ENCODE peak calls at places on chromosomes 2 and 18, in nine cellular contexts. U, L, D, I, R, S, F, Q and C are unnamed samples. For H3K27me3, the result is how much of the 10 kb centered on the place peaks cover.

GRCh38 chr2:9467687-9468086 is 6.7 kb upstream of the IAH1 start:
- DNase-seq in L (no peak), D (no peak), I (no peak), F (no peak), R (no peak), U (peak), Q (peak), S (no peak), C (no peak)

GRCh38 chr2:182852090-182852489 is 14.3 kb downstream of the FRZB start:
- DNase-seq in Q (no peak), U (no peak), S (no peak), I (peak), L (no peak), F (no peak), R (no peak), D (peak), C (no peak)

GRCh38 chr2:171411214-171411613 is 22.6 kb downstream of the METTL8 start:
- DNase-seq in I (no peak), Q (no peak), D (no peak), F (no peak), U (no peak), S (no peak), R (no peak), L (no peak), C (no peak)

GRCh38 chr2:73091696-73092095 is 20.2 kb upstream of the SFXN5 start:
- DNase-seq in D (no peak), F (no peak), Q (no peak), L (no peak), S (no peak), I (no peak), U (no peak), R (no peak), C (no peak)

GRCh38 chr2:106272202-106272807 is 78.2 kb upstream of the UXS1 start:
- DNase-seq in D (peak), L (no peak), I (no peak), Q (peak), R (no peak), F (no peak), S (no peak), U (no peak), C (no peak)

GRCh38 chr2:100641115-100641415 is 78.3 kb downstream of the PDCL3 start:
- DNase-seq in S (no peak), I (no peak), L (peak), Q (no peak), R (no peak), F (no peak), D (no peak), U (no peak), C (no peak)

GRCh38 chr2:140863713-140864112 is 1267.1 kb downstream of the LRP1B start:
- DNase-seq in U (no peak), S (no peak), F (no peak), R (peak), I (no peak), Q (no peak), L (no peak), D (peak), C (no peak)

GRCh38 chr2:80496770-80497169 is 192.2 kb upstream of the LRRTM1 start:
- DNase-seq in U (no peak), F (no peak), L (no peak), I (no peak), Q (no peak), S (no peak), R (no peak), D (no peak), C (no peak)

GRCh38 chr2:167988296-167988695 is 259.1 kb downstream of the STK39 start:
- DNase-seq in L (no peak), F (no peak), U (no peak), Q (no peak), R (no peak), D (no peak), I (no peak), S (no peak), C (no peak)

GRCh38 chr2:46071074-46071473 is 226.1 kb upstream of the EPAS1 start:
- DNase-seq in S (no peak), U (no peak), I (no peak), D (no peak), Q (no peak), F (no peak), R (no peak), L (no peak), C (no peak)

GRCh38 chr2:85873679-85874078 is 15.1 kb downstream of the ST3GAL5 start:
- DNase-seq in R (no peak), F (no peak), I (no peak), D (no peak), Q (no peak), S (no peak), U (no peak), L (no peak), C (no peak)

GRCh38 chr2:25369439-25369838 is 27.7 kb upstream of the DNMT3A start:
- DNase-seq in R (no peak), U (peak), D (no peak), I (no peak), Q (no peak), L (no peak), F (peak), S (peak), C (peak)

GRCh38 chr2:75241696-75242095 is 42.4 kb upstream of the TACR1 start:
- DNase-seq in Q (no peak), D (no peak), I (no peak), R (no peak), F (no peak), L (no peak), S (no peak), U (no peak), C (no peak)

GRCh38 chr2:49371302-49371701 is 217.0 kb upstream of the FSHR start:
- DNase-seq in L (no peak), S (no peak), I (no peak), F (no peak), D (no peak), R (no peak), Q (no peak), U (no peak), C (no peak)

GRCh38 chr2:112805542-112805941 is 21.2 kb upstream of the IL1A start:
- DNase-seq in S (no peak), I (no peak), L (no peak), R (peak), D (no peak), F (no peak), U (no peak), Q (no peak), C (no peak)

GRCh38 chr2:49240608-49241007 is 86.3 kb upstream of the FSHR start:
- DNase-seq in R (no peak), I (no peak), Q (no peak), L (no peak), S (no peak), U (no peak), D (peak), F (no peak), C (no peak)

GRCh38 chr2:34070196-34070595 is 471.1 kb upstream of the FAM98A start:
- DNase-seq in R (no peak), L (no peak), Q (no peak), F (no peak), U (no peak), S (no peak), I (no peak), D (no peak), C (no peak)

GRCh38 chr2:238997684-238998083 is 149.8 kb downstream of the TWIST2 start:
- DNase-seq in I (no peak), S (no peak), Q (no peak), L (no peak), D (no peak), F (no peak), R (no peak), U (no peak), C (no peak)

GRCh38 chr2:31365834-31366505 is 48.6 kb downstream of the XDH start:
- DNase-seq in D (no peak), Q (no peak), L (no peak), F (no peak), S (no peak), I (no peak), U (no peak), R (no peak), C (no peak)

GRCh38 chr2:152134488-152135280 is 35.8 kb upstream of the CACNB4 start:
- DNase-seq in D (peak), Q (no peak), S (no peak), I (no peak), L (no peak), F (no peak), R (peak), U (no peak), C (no peak)

GRCh38 chr2:69570474-69570873 is 73.1 kb downstream of the AAK1 start:
- DNase-seq in L (no peak), U (no peak), Q (no peak), D (no peak), R (no peak), S (no peak), F (no peak), I (no peak), C (no peak)

GRCh38 chr2:62343206-62343605 is 147.3 kb downstream of the B3GNT2 start:
- DNase-seq in R (no peak), L (no peak), U (no peak), S (no peak), I (no peak), D (no peak), Q (no peak), F (no peak), C (no peak)

GRCh38 chr2:98778741-98779483 is 48.0 kb upstream of the MGAT4A start:
- DNase-seq in F (no peak), Q (no peak), S (no peak), R (no peak), I (no peak), D (no peak), L (no peak), U (no peak), C (no peak)

GRCh38 chr2:48496867-48497266 is 33.1 kb upstream of the STON1 start:
- DNase-seq in L (no peak), I (no peak), D (no peak), S (no peak), F (no peak), U (no peak), Q (no peak), R (no peak), C (no peak)

GRCh38 chr2:21317131-21317530 is 193.4 kb downstream of the TDRD15 start:
- DNase-seq in F (no peak), I (peak), Q (peak), L (peak), D (peak), U (peak), R (no peak), S (peak), C (peak)

GRCh38 chr2:236124182-236124581 is 44.0 kb downstream of the GBX2 start:
- DNase-seq in S (no peak), R (no peak), U (no peak), Q (no peak), D (no peak), I (no peak), L (no peak), F (no peak), C (no peak)

GRCh38 chr2:190572251-190572650 is 37.7 kb upstream of the NEMP2 start:
- DNase-seq in D (no peak), Q (no peak), F (no peak), R (no peak), L (no peak), U (no peak), S (no peak), I (no peak), C (no peak)

DNA sequence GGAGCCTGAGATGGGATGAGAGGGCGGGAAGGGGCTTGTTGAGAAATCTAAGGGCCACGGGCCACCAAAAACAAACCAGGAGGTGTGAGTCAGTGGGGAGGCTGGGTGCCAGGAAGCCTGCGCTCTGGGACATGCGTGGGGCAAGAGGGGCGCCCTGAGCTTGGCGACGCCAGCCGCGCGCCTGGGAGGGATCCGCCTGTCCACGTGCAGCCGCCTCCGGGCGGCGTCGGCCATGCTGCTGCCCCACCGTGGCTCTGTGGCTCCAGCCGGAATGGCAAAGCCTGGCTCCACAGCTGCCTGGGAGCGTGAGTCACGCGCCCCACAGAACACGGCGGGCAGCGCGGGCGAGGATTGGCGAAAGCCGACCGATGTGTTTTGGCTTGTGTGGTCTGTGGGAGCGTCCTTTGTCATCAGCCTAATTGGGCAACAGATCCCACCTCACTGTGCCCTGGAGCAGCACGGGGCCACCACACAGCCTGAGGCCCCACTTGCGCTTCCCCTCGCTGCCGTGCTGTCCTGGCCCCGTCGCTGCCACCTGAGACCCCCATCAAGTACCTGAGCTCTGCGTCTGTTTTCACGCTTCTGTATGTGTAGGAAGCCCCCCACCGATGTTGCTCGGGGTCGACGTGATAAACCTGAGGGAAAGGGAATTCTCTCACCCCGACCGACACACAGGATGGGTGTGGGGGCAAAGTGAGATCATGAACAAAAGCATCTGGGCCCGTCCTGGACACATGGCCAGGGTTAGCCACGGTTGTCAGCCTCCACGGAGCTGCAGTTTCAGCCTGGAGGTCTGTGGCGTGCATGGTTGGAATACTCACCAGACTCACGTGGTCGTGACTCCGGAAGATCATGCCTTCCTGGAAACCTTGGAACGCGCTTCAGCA is 80.5 kb downstream of the NFATC1 start:
- DNase-seq in D (no peak), R (no peak), L (no peak), I (peak), S (no peak), F (no peak), U (no peak), Q (peak), C (peak)
- TF ChIP-seq CTCF in D (no peak), R (no peak), L (no peak), I (no peak), S (no peak), F (no peak), U (no peak), Q (no peak), C (no peak)

GRCh38 chr18:3596324-3597158 is 146.6 kb downstream of the TGIF1 start:
- DNase-seq in Q (peak), U (peak), I (peak), D (peak), R (no peak), L (no peak), F (no peak), S (peak), C (peak)
- H3K4me3 ChIP-seq in Q (peak), U (peak), I (peak), D (no peak), R (peak), L (peak), F (peak), S (peak), C (peak)

DNA sequence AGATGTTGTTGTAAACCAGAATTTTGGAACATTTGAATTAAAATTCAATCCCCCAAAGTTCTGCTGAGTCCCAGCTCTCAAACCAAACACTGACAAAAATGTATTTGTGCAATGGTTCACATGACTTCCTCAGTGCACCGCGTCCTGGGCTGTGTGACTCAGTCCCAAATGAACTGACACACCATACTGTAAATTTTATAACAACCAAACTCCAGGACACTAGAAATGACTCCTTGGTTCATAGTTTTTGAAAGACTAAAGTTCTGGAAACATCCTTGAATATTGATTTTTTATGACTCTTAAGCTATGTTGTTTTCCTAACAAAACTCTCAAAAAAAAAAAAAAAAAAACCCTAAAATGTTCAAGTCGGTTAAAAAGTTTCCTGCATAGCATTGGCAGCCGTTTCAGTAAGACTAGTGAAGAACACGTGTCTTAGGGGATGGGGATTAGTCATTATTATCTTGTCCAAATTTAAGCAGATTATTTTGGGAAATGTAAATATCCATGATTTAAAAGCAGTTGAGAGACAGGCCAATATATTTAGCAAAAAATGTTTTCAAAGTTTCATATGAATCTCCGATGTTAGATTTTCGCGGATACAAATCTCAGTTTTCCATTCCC is 282.1 kb upstream of the TCF4 start:
- DNase-seq in R (no peak), F (no peak), I (peak), Q (no peak), S (peak), U (no peak), L (no peak), D (no peak), C (peak)
- H3K27me3 ChIP-seq in R (under half), F (under half), I (under half), Q (under half), S (under half), U (under half), L (under half), D (under half), C (under half)

GRCh38 chr18:10060469-10060782 is 146.6 kb downstream of the VAPA start:
- DNase-seq in S (no peak), D (no peak), L (peak), U (no peak), F (no peak), I (no peak), R (no peak), Q (no peak), C (no peak)

GRCh38 chr18:10061566-10061965 is 147.8 kb downstream of the VAPA start:
- DNase-seq in D (no peak), L (no peak), F (no peak), I (no peak), Q (no peak), U (no peak), S (no peak), R (no peak), C (no peak)

GRCh38 chr18:10057808-10058791 is 144.3 kb downstream of the VAPA start:
- DNase-seq in Q (no peak), L (no peak), S (no peak), R (no peak), F (no peak), U (no peak), D (peak), I (no peak), C (no peak)

GRCh38 chr18:10057401-10057800 is 143.6 kb downstream of the VAPA start:
- DNase-seq in F (no peak), S (no peak), I (no peak), L (no peak), D (no peak), Q (no peak), R (no peak), U (no peak), C (no peak)

GRCh38 chr18:10059610-10060468 is 146.0 kb downstream of the VAPA start:
- DNase-seq in R (no peak), U (no peak), D (peak), S (no peak), L (peak), F (no peak), I (no peak), Q (no peak), C (no peak)
- TF ChIP-seq CTCF in R (no peak), U (no peak), D (no peak), S (no peak), L (no peak), F (no peak), I (no peak), Q (no peak), C (no peak)

DNA sequence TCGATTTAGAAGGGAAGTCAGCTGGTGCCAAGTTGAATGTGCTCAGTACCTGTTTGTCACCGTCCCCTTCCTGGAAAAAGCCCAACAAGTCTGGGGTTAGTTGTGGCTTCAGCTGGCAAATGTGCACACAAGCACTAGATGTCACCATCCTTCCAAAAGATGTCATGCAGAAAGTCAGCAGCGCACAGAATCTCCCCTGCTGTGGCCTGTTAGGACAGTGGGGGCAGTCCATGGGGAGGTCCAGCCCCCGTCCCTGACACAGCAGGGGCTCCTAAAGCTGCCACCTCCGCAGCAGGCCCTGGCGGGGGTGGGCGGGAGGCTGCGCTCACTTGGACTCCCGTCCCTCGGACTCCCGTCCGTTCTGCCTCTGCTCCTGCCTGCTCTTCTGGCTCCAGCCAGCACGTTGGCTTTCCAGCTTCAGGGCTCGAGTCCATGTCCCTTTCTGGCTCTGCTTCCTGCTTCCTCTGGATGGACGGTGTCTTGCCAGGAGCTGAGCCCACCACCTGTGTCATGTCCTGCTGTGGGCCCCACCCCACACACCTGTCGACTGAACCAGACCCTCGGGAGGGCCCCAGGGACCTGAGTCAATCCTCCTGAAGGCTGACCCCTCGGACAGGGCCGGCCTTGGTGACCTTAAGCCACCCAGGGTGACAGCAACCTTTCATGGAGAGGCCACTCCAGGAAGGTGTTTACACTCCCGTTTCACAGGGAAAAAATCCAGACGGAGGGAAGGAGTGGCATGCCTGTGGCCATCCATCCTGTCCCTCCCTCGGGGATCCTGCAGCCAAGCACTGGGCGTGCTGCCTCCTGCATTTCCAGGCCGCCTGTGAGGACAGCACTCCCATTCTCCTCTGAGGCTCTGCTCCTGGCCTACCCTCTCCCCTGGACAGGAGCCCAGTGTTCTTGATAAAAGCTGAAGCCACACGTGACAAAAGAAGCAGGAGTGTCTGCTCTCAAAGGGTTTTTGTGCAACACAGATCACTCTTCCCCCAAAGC is 8.5 kb downstream of the RAB17 start:
- DNase-seq in U (peak), L (peak), Q (peak), R (peak), I (peak), F (no peak), S (peak), D (peak), C (peak)
- H3K4me3 ChIP-seq in U (no peak), L (peak), Q (peak), R (no peak), I (peak), F (peak), S (no peak), D (no peak), C (no peak)

GRCh38 chr2:11562011-11562410 is 28.2 kb downstream of the GREB1 start:
- DNase-seq in R (no peak), L (no peak), D (no peak), U (peak), Q (no peak), F (no peak), I (no peak), S (no peak), C (no peak)
- H3K27me3 ChIP-seq in R (under half), L (under half), D (under half), U (under half), Q (under half), F (under half), I (under half), S (under half), C (under half)

GRCh38 chr2:67043781-67044478 is 353.2 kb upstream of the ETAA1 start:
- DNase-seq in F (no peak), L (no peak), S (no peak), U (no peak), R (no peak), I (no peak), D (no peak), Q (no peak), C (no peak)

GRCh38 chr2:67046568-67046967 is 350.6 kb upstream of the ETAA1 start:
- DNase-seq in L (no peak), Q (no peak), D (peak), F (no peak), I (no peak), U (no peak), R (no peak), S (no peak), C (no peak)

GRCh38 chr2:67050621-67051020 is 346.5 kb upstream of the ETAA1 start:
- DNase-seq in D (no peak), I (no peak), Q (no peak), U (no peak), L (no peak), S (no peak), F (no peak), R (no peak), C (no peak)

DNA sequence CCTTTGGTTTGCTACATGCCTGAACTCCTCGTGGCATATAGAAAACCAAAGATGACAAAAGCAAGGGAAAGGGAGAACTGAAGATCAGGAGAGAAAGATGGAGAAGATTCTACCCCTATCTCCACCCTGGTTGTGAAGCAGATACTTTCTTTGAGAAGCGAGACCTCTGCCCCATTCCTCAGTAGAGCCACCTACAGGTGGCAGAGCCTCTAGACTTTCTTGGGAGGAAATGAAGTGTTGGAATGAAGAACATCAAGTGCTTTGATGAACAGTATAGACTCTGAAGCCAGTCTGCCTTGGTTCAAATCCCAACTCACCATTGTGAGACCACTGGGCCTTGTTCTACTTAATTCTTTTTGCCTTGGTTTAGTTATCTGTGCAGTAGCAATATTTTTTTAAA is 348.8 kb upstream of the ETAA1 start:
- DNase-seq in L (no peak), F (no peak), D (no peak), U (no peak), S (no peak), I (no peak), Q (no peak), R (no peak), C (no peak)
- TF ChIP-seq CTCF in L (no peak), F (no peak), D (no peak), U (no peak), S (no peak), I (no peak), Q (no peak), R (no peak), C (no peak)